ENCODE peak calls at places on chromosomes 13 and 19, in seven cellular contexts. One of them, this sample, is unnamed.

GRCh38 chr19:42420055-42420544 is 7.1 kb downstream of the LIPE start:
- DNase-seq in GM23338: peak; percentile 84
- DNase-seq in PC-3: peak; percentile 53
- DNase-seq in neural progenitor cell: peak; percentile 66
- DNase-seq in IMR-90: peak; percentile 78
- DNase-seq in SK-N-SH: peak; percentile 76
- DNase-seq in hepatocyte: peak; percentile 62
- DNase-seq in this sample: peak; percentile 87

GRCh38 chr13:53411443-53411842 is 382.8 kb downstream of the OLFM4 start:
- DNase-seq in SK-N-SH: peak; percentile 45
- DNase-seq in neural progenitor cell: peak; percentile 63
- DNase-seq in IMR-90: no peak
- DNase-seq in GM23338: no peak
- DNase-seq in hepatocyte: no peak
- DNase-seq in PC-3: no peak
- DNase-seq in this sample: no peak

GRCh38 chr13:48318014-48318713 is 14.6 kb downstream of the RB1 start:
- DNase-seq in hepatocyte: no peak
- DNase-seq in PC-3: no peak
- DNase-seq in GM23338: no peak
- DNase-seq in neural progenitor cell: no peak
- DNase-seq in IMR-90: no peak
- DNase-seq in SK-N-SH: no peak
- DNase-seq in this sample: no peak

GRCh38 chr19:19113040-19113541 is 25.2 kb downstream of the TMEM161A start:
- DNase-seq in hepatocyte: no peak
- DNase-seq in GM23338: peak; percentile 68
- DNase-seq in SK-N-SH: peak; percentile 62
- DNase-seq in PC-3: peak; percentile 36
- DNase-seq in neural progenitor cell: peak; percentile 64
- DNase-seq in IMR-90: peak; percentile 74
- DNase-seq in this sample: no peak

GRCh38 chr13:92805766-92806165 is 420.8 kb upstream of the GPC6 start:
- DNase-seq in PC-3: no peak
- DNase-seq in neural progenitor cell: no peak
- DNase-seq in hepatocyte: no peak
- DNase-seq in IMR-90: no peak
- DNase-seq in SK-N-SH: no peak
- DNase-seq in GM23338: no peak
- DNase-seq in this sample: no peak

GRCh38 chr13:39867807-39868206 is 212.3 kb downstream of the COG6 start:
- DNase-seq in GM23338: no peak
- DNase-seq in hepatocyte: no peak
- DNase-seq in neural progenitor cell: no peak
- DNase-seq in IMR-90: no peak
- DNase-seq in PC-3: no peak
- DNase-seq in SK-N-SH: no peak
- DNase-seq in this sample: no peak

GRCh38 chr13:107730835-107731234 is 484.5 kb downstream of the LIG4 start:
- DNase-seq in SK-N-SH: no peak
- DNase-seq in PC-3: no peak
- DNase-seq in hepatocyte: no peak
- DNase-seq in neural progenitor cell: no peak
- DNase-seq in IMR-90: peak; percentile 67
- DNase-seq in GM23338: no peak
- DNase-seq in this sample: no peak

GRCh38 chr13:26759156-26759906 is 1.3 kb downstream of the GPR12 start:
- DNase-seq in PC-3: no peak
- DNase-seq in neural progenitor cell: peak; percentile 31
- DNase-seq in hepatocyte: no peak
- DNase-seq in GM23338: peak; percentile 21
- DNase-seq in IMR-90: no peak
- DNase-seq in SK-N-SH: peak; percentile 57
- DNase-seq in this sample: no peak

GRCh38 chr13:88068316-88068715 is 397.1 kb downstream of the SLITRK5 start:
- DNase-seq in IMR-90: peak; percentile 0
- DNase-seq in SK-N-SH: no peak
- DNase-seq in neural progenitor cell: no peak
- DNase-seq in GM23338: no peak
- DNase-seq in PC-3: no peak
- DNase-seq in hepatocyte: no peak
- DNase-seq in this sample: no peak

GRCh38 chr13:97435794-97436193 is 1.8 kb downstream of the RAP2A start:
- DNase-seq in SK-N-SH: no peak
- DNase-seq in GM23338: no peak
- DNase-seq in neural progenitor cell: no peak
- DNase-seq in IMR-90: no peak
- DNase-seq in hepatocyte: no peak
- DNase-seq in PC-3: no peak
- DNase-seq in this sample: no peak

GRCh38 chr13:51275101-51275500 is 52.9 kb downstream of the FAM124A start:
- DNase-seq in SK-N-SH: no peak
- DNase-seq in IMR-90: no peak
- DNase-seq in GM23338: no peak
- DNase-seq in neural progenitor cell: no peak
- DNase-seq in hepatocyte: no peak
- DNase-seq in PC-3: no peak
- DNase-seq in this sample: no peak

GRCh38 chr13:51887441-51887840 is 25.7 kb downstream of the CCDC70 start:
- DNase-seq in neural progenitor cell: no peak
- DNase-seq in SK-N-SH: no peak
- DNase-seq in IMR-90: no peak
- DNase-seq in PC-3: no peak
- DNase-seq in GM23338: no peak
- DNase-seq in hepatocyte: no peak
- DNase-seq in this sample: peak; percentile 32

DNA sequence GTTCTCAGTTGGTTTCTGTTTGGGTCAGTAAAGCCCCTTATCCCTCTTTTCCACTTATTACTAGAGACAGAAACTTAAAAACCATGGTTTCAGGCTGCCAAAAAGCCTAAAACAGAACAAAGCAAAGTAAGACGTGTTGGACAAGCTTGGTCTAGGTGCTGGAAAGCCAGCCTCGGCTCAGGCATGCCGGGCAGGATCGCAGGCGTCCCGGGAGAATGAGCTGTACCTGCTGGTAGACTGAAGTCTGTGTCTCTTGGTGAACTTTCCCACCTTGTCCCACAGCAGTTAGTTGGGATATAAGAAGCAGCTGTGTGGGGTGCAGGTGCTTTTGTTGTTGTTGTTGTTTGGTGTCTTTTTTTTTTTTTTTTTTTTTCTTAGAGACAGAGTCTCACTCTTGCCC is 20.8 kb downstream of the PRAM1 start:
- DNase-seq in neural progenitor cell: no peak
- DNase-seq in GM23338: no peak
- DNase-seq in IMR-90: no peak
- DNase-seq in SK-N-SH: no peak
- DNase-seq in hepatocyte: no peak
- DNase-seq in PC-3: no peak
- DNase-seq in this sample: no peak
- H3K27ac ChIP-seq in neural progenitor cell: peak overlapping the region; percentile 27
- H3K27ac ChIP-seq in GM23338: peak overlapping the region; percentile 83
- H3K27ac ChIP-seq in IMR-90: no peak overlapping the region
- H3K27ac ChIP-seq in SK-N-SH: no peak overlapping the region
- H3K27ac ChIP-seq in hepatocyte: no peak overlapping the region
- H3K27ac ChIP-seq in PC-3: no peak overlapping the region
- H3K27ac ChIP-seq in this sample: no peak overlapping the region

GRCh38 chr13:24076124-24076523 is 84.4 kb upstream of the SPATA13 start:
- DNase-seq in neural progenitor cell: no peak
- DNase-seq in PC-3: peak; percentile 13
- DNase-seq in IMR-90: no peak
- DNase-seq in SK-N-SH: no peak
- DNase-seq in hepatocyte: peak; percentile 55
- DNase-seq in GM23338: no peak
- DNase-seq in this sample: no peak
- H2AFZ ChIP-seq in neural progenitor cell: peak overlapping the region; percentile 59
- H2AFZ ChIP-seq in PC-3: peak overlapping the region; percentile 59
- H2AFZ ChIP-seq in IMR-90: no peak overlapping the region
- H2AFZ ChIP-seq in SK-N-SH: no peak overlapping the region
- H2AFZ ChIP-seq in hepatocyte: no peak overlapping the region
- H2AFZ ChIP-seq in GM23338: peak overlapping the region; percentile 53
- H2AFZ ChIP-seq in this sample: no peak overlapping the region

GRCh38 chr19:13953021-13953531 is 767 bp downstream of the DCAF15 start:
- DNase-seq in SK-N-SH: no peak
- DNase-seq in IMR-90: peak; percentile 39
- DNase-seq in PC-3: peak; percentile 46
- DNase-seq in neural progenitor cell: peak; percentile 63
- DNase-seq in hepatocyte: peak; percentile 59
- DNase-seq in GM23338: peak; percentile 46
- DNase-seq in this sample: peak; percentile 71

GRCh38 chr19:13951799-13952153 is 533 bp upstream of the DCAF15 start:
- DNase-seq in IMR-90: no peak
- DNase-seq in GM23338: no peak
- DNase-seq in hepatocyte: peak; percentile 7
- DNase-seq in SK-N-SH: no peak
- DNase-seq in PC-3: no peak
- DNase-seq in neural progenitor cell: no peak
- DNase-seq in this sample: no peak

GRCh38 chr19:13954185-13954584 is 1.9 kb downstream of the DCAF15 start:
- DNase-seq in SK-N-SH: no peak
- DNase-seq in GM23338: no peak
- DNase-seq in hepatocyte: no peak
- DNase-seq in PC-3: no peak
- DNase-seq in neural progenitor cell: no peak
- DNase-seq in IMR-90: no peak
- DNase-seq in this sample: no peak

GRCh38 chr19:13951043-13951442 is 1.3 kb upstream of the DCAF15 start:
- DNase-seq in IMR-90: no peak
- DNase-seq in hepatocyte: no peak
- DNase-seq in PC-3: no peak
- DNase-seq in GM23338: no peak
- DNase-seq in SK-N-SH: no peak
- DNase-seq in neural progenitor cell: no peak
- DNase-seq in this sample: no peak

GRCh38 chr19:13952154-13953020 is at the start of gene DCAF15:
- DNase-seq in hepatocyte: peak; percentile 100
- DNase-seq in IMR-90: peak; percentile 99
- DNase-seq in neural progenitor cell: peak; percentile 100
- DNase-seq in GM23338: peak; percentile 100
- DNase-seq in SK-N-SH: peak; percentile 99
- DNase-seq in PC-3: peak; percentile 100
- DNase-seq in this sample: peak; percentile 99
- TF ChIP-seq CTCF in hepatocyte: no peak
- TF ChIP-seq CTCF in IMR-90: no peak
- TF ChIP-seq CTCF in neural progenitor cell: no peak
- TF ChIP-seq CTCF in GM23338: no peak
- TF ChIP-seq CTCF in SK-N-SH: no peak
- TF ChIP-seq CTCF in PC-3: no peak
- TF ChIP-seq CTCF in this sample: no peak

GRCh38 chr19:55609326-55609725 is 3.9 kb downstream of the ZNF865 start:
- DNase-seq in IMR-90: no peak
- DNase-seq in PC-3: no peak
- DNase-seq in GM23338: no peak
- DNase-seq in neural progenitor cell: no peak
- DNase-seq in SK-N-SH: no peak
- DNase-seq in hepatocyte: no peak
- DNase-seq in this sample: no peak

GRCh38 chr19:55613396-55613795 is 7.9 kb downstream of the ZNF865 start:
- DNase-seq in IMR-90: no peak
- DNase-seq in neural progenitor cell: no peak
- DNase-seq in PC-3: no peak
- DNase-seq in hepatocyte: no peak
- DNase-seq in SK-N-SH: peak; percentile 23
- DNase-seq in GM23338: peak; percentile 2
- DNase-seq in this sample: no peak

GRCh38 chr19:55611300-55611982 is 6.0 kb downstream of the ZNF865 start:
- DNase-seq in SK-N-SH: peak; percentile 9
- DNase-seq in neural progenitor cell: no peak
- DNase-seq in PC-3: no peak
- DNase-seq in hepatocyte: no peak
- DNase-seq in IMR-90: no peak
- DNase-seq in GM23338: no peak
- DNase-seq in this sample: no peak

GRCh38 chr19:55613930-55614710 is 8.7 kb downstream of the ZNF865 start:
- DNase-seq in hepatocyte: no peak
- DNase-seq in neural progenitor cell: no peak
- DNase-seq in GM23338: peak; percentile 3
- DNase-seq in IMR-90: no peak
- DNase-seq in SK-N-SH: peak; percentile 26
- DNase-seq in PC-3: no peak
- DNase-seq in this sample: no peak

GRCh38 chr19:55611983-55612645 is 6.7 kb downstream of the ZNF865 start:
- DNase-seq in IMR-90: no peak
- DNase-seq in hepatocyte: no peak
- DNase-seq in PC-3: no peak
- DNase-seq in SK-N-SH: no peak
- DNase-seq in GM23338: no peak
- DNase-seq in neural progenitor cell: no peak
- DNase-seq in this sample: no peak
- H3K27ac ChIP-seq in IMR-90: no peak overlapping the region
- H3K27ac ChIP-seq in hepatocyte: no peak overlapping the region
- H3K27ac ChIP-seq in PC-3: no peak overlapping the region
- H3K27ac ChIP-seq in SK-N-SH: no peak overlapping the region
- H3K27ac ChIP-seq in GM23338: no peak overlapping the region
- H3K27ac ChIP-seq in neural progenitor cell: no peak overlapping the region
- H3K27ac ChIP-seq in this sample: no peak overlapping the region

DNA sequence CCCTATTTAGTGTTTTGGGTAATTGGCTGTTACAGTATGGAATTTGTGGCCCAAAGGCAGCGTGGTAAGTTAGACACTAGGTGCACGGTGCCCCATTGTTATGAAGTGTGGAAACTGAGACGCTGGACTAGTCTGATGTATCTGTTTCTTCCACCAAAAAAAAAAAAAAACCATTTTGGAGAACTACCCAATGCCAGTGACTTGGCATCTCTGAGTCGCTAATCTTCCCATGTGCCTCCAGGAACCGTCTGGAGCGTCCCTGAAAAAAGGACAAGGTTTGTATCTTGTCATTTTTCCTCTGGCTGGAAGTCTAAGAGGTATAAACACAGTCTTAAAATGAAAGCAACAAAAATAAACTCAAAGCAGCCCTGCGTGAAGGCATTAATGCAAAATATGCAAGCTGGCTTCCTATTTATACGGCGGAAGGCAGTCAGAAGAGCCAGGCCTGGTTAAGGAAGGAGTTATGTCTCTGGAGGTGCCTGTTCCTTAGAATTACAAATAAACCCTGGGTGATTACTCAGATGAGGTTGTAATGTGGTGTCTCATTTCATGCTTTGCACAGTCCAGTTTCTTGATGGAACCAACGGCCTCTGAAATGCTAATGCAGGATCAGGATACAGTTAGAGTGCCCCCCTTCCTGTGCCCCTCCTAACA is 20.2 kb downstream of the ACTN4 start:
- DNase-seq in PC-3: peak; percentile 46
- DNase-seq in hepatocyte: peak; percentile 63
- DNase-seq in GM23338: no peak
- DNase-seq in IMR-90: peak; percentile 95
- DNase-seq in SK-N-SH: no peak
- DNase-seq in neural progenitor cell: no peak
- DNase-seq in this sample: no peak
- H2AFZ ChIP-seq in PC-3: no peak overlapping the region
- H2AFZ ChIP-seq in hepatocyte: no peak overlapping the region
- H2AFZ ChIP-seq in GM23338: no peak overlapping the region
- H2AFZ ChIP-seq in IMR-90: no peak overlapping the region
- H2AFZ ChIP-seq in SK-N-SH: no peak overlapping the region
- H2AFZ ChIP-seq in neural progenitor cell: no peak overlapping the region
- H2AFZ ChIP-seq in this sample: no peak overlapping the region

GRCh38 chr19:45758921-45759320 is 10.1 kb downstream of the SIX5 start:
- DNase-seq in GM23338: no peak
- DNase-seq in SK-N-SH: no peak
- DNase-seq in neural progenitor cell: no peak
- DNase-seq in IMR-90: no peak
- DNase-seq in PC-3: no peak
- DNase-seq in hepatocyte: no peak
- DNase-seq in this sample: no peak
- TF ChIP-seq CTCF in GM23338: no peak
- TF ChIP-seq CTCF in SK-N-SH: no peak
- TF ChIP-seq CTCF in neural progenitor cell: no peak
- TF ChIP-seq CTCF in IMR-90: no peak
- TF ChIP-seq CTCF in PC-3: no peak
- TF ChIP-seq CTCF in hepatocyte: no peak
- TF ChIP-seq CTCF in this sample: no peak

GRCh38 chr19:34274827-34275625 is 20.7 kb downstream of the GARRE1 start:
- DNase-seq in hepatocyte: no peak
- DNase-seq in neural progenitor cell: no peak
- DNase-seq in SK-N-SH: no peak
- DNase-seq in PC-3: peak; percentile 46
- DNase-seq in GM23338: no peak
- DNase-seq in IMR-90: peak; percentile 96
- DNase-seq in this sample: peak; percentile 59
- H3K27ac ChIP-seq in hepatocyte: peak overlapping the region; percentile 54
- H3K27ac ChIP-seq in neural progenitor cell: no peak overlapping the region
- H3K27ac ChIP-seq in SK-N-SH: peak overlapping the region; percentile 94
- H3K27ac ChIP-seq in PC-3: no peak overlapping the region
- H3K27ac ChIP-seq in GM23338: peak overlapping the region; percentile 0
- H3K27ac ChIP-seq in IMR-90: peak overlapping the region; percentile 94
- H3K27ac ChIP-seq in this sample: peak overlapping the region; percentile 36

This sample was measured in mammary epithelial cell.